ENCODE peak calls at places on chromosomes 5 and 9, in ten cellular contexts. One of them, this sample, is unnamed.

GRCh38 chr5:143495124-143495523 is 91.6 kb upstream of the NR3C1 start:
- DNase-seq in uterus: no peak
- DNase-seq in cardiac septum: no peak
- DNase-seq in LoVo: no peak
- DNase-seq in H7: no peak
- DNase-seq in heart right ventricle: no peak
- DNase-seq in effector CD4-positive, alpha-beta T cell: no peak
- DNase-seq in T-helper 22 cell: no peak
- DNase-seq in neuronal stem cell: no peak
- DNase-seq in stimulated activated naive CD8-positive, alpha-beta T cell treated with anti-CD3 and anti-CD28 coated beads, Interleukin-15, amount 100 ng/mL, for 72 hours: no peak
- DNase-seq in this sample: no peak

GRCh38 chr9:114016101-114016500 is 62.0 kb downstream of the AMBP start:
- DNase-seq in uterus: peak
- DNase-seq in neuronal stem cell: no peak
- DNase-seq in effector CD4-positive, alpha-beta T cell: no peak
- DNase-seq in T-helper 22 cell: no peak
- DNase-seq in H7: no peak
- DNase-seq in LoVo: no peak
- DNase-seq in stimulated activated naive CD8-positive, alpha-beta T cell treated with anti-CD3 and anti-CD28 coated beads, Interleukin-15, amount 100 ng/mL, for 72 hours: no peak
- DNase-seq in heart right ventricle: no peak
- DNase-seq in cardiac septum: peak
- DNase-seq in this sample: no peak

GRCh38 chr5:150641006-150641570 is 628 bp downstream of the SYNPO start:
- DNase-seq in cardiac septum: peak
- DNase-seq in LoVo: no peak
- DNase-seq in effector CD4-positive, alpha-beta T cell: no peak
- DNase-seq in stimulated activated naive CD8-positive, alpha-beta T cell treated with anti-CD3 and anti-CD28 coated beads, Interleukin-15, amount 100 ng/mL, for 72 hours: no peak
- DNase-seq in T-helper 22 cell: no peak
- DNase-seq in uterus: peak
- DNase-seq in neuronal stem cell: no peak
- DNase-seq in heart right ventricle: peak
- DNase-seq in H7: no peak
- DNase-seq in this sample: no peak

GRCh38 chr5:159782995-159783300 is 133.3 kb upstream of the ADRA1B start:
- DNase-seq in heart right ventricle: no peak
- DNase-seq in LoVo: no peak
- DNase-seq in stimulated activated naive CD8-positive, alpha-beta T cell treated with anti-CD3 and anti-CD28 coated beads, Interleukin-15, amount 100 ng/mL, for 72 hours: no peak
- DNase-seq in cardiac septum: no peak
- DNase-seq in neuronal stem cell: no peak
- DNase-seq in T-helper 22 cell: no peak
- DNase-seq in effector CD4-positive, alpha-beta T cell: no peak
- DNase-seq in H7: no peak
- DNase-seq in uterus: no peak
- DNase-seq in this sample: no peak

GRCh38 chr9:131178382-131178781 is 53.0 kb downstream of the NUP214 start:
- DNase-seq in H7: peak
- DNase-seq in heart right ventricle: peak
- DNase-seq in cardiac septum: peak
- DNase-seq in effector CD4-positive, alpha-beta T cell: peak
- DNase-seq in LoVo: peak
- DNase-seq in T-helper 22 cell: peak
- DNase-seq in neuronal stem cell: peak
- DNase-seq in stimulated activated naive CD8-positive, alpha-beta T cell treated with anti-CD3 and anti-CD28 coated beads, Interleukin-15, amount 100 ng/mL, for 72 hours: peak
- DNase-seq in uterus: peak
- DNase-seq in this sample: peak

GRCh38 chr9:76161103-76161502 is 233.1 kb downstream of the RFK start:
- DNase-seq in cardiac septum: no peak
- DNase-seq in effector CD4-positive, alpha-beta T cell: no peak
- DNase-seq in uterus: no peak
- DNase-seq in T-helper 22 cell: no peak
- DNase-seq in stimulated activated naive CD8-positive, alpha-beta T cell treated with anti-CD3 and anti-CD28 coated beads, Interleukin-15, amount 100 ng/mL, for 72 hours: no peak
- DNase-seq in neuronal stem cell: no peak
- DNase-seq in H7: peak
- DNase-seq in heart right ventricle: no peak
- DNase-seq in LoVo: no peak
- DNase-seq in this sample: no peak

GRCh38 chr5:181281984-181282316 is 21.0 kb upstream of the TRIM52 start:
- DNase-seq in T-helper 22 cell: no peak
- DNase-seq in uterus: no peak
- DNase-seq in LoVo: no peak
- DNase-seq in heart right ventricle: no peak
- DNase-seq in effector CD4-positive, alpha-beta T cell: no peak
- DNase-seq in stimulated activated naive CD8-positive, alpha-beta T cell treated with anti-CD3 and anti-CD28 coated beads, Interleukin-15, amount 100 ng/mL, for 72 hours: no peak
- DNase-seq in H7: peak
- DNase-seq in cardiac septum: no peak
- DNase-seq in neuronal stem cell: no peak
- DNase-seq in this sample: no peak

GRCh38 chr5:160565376-160565775 is 143.7 kb downstream of the PTTG1 start:
- DNase-seq in H7: no peak
- DNase-seq in effector CD4-positive, alpha-beta T cell: no peak
- DNase-seq in cardiac septum: no peak
- DNase-seq in neuronal stem cell: no peak
- DNase-seq in heart right ventricle: no peak
- DNase-seq in stimulated activated naive CD8-positive, alpha-beta T cell treated with anti-CD3 and anti-CD28 coated beads, Interleukin-15, amount 100 ng/mL, for 72 hours: no peak
- DNase-seq in T-helper 22 cell: no peak
- DNase-seq in LoVo: no peak
- DNase-seq in uterus: no peak
- DNase-seq in this sample: no peak

GRCh38 chr9:130321539-130321938 is 56.0 kb downstream of the HMCN2 start:
- DNase-seq in cardiac septum: no peak
- DNase-seq in T-helper 22 cell: no peak
- DNase-seq in heart right ventricle: no peak
- DNase-seq in stimulated activated naive CD8-positive, alpha-beta T cell treated with anti-CD3 and anti-CD28 coated beads, Interleukin-15, amount 100 ng/mL, for 72 hours: no peak
- DNase-seq in neuronal stem cell: no peak
- DNase-seq in uterus: no peak
- DNase-seq in LoVo: no peak
- DNase-seq in H7: peak
- DNase-seq in effector CD4-positive, alpha-beta T cell: no peak
- DNase-seq in this sample: no peak

GRCh38 chr5:149147673-149148072 is 6.4 kb downstream of the ABLIM3 start:
- DNase-seq in H7: no peak
- DNase-seq in LoVo: no peak
- DNase-seq in T-helper 22 cell: no peak
- DNase-seq in heart right ventricle: no peak
- DNase-seq in stimulated activated naive CD8-positive, alpha-beta T cell treated with anti-CD3 and anti-CD28 coated beads, Interleukin-15, amount 100 ng/mL, for 72 hours: no peak
- DNase-seq in neuronal stem cell: no peak
- DNase-seq in effector CD4-positive, alpha-beta T cell: no peak
- DNase-seq in uterus: no peak
- DNase-seq in cardiac septum: no peak
- DNase-seq in this sample: no peak